ENCODE peak calls at places on chromosome 15, in ten cellular contexts. Q is HCT116, O is dorsolateral prefrontal cortex, H is transverse colon, U is uterus, V is GM23338, N is neural progenitor cell, L is Peyer's patch, B is breast epithelium, P is right lobe of liver. E is an unnamed sample.

GRCh38 chr15:81080946-81081345 is 53.1 kb upstream of the CFAP161 start:
- DNase-seq in Q (no peak), O (no peak), H (no peak), U (no peak), V (no peak), N (no peak), L (no peak), B (no peak), P (no peak), E (no peak)

GRCh38 chr15:84976746-84977345 is 4.8 kb upstream of the PDE8A start:
- DNase-seq in Q (no peak), O (no peak), H (no peak), U (no peak), V (no peak), N (no peak), L (no peak), B (no peak), P (no peak), E (no peak)

GRCh38 chr15:92091155-92091734 is 237.7 kb downstream of the SLCO3A1 start:
- DNase-seq in Q (peak; percentile 15), O (peak; percentile 68), H (peak; percentile 57), U (no peak), V (peak; percentile 94), N (peak; percentile 80), L (peak; percentile 71), B (no peak), P (peak; percentile 67), E (peak; percentile 40)

GRCh38 chr15:60652245-60652644 is 173.3 kb upstream of the ICE2 start:
- DNase-seq in Q (no peak), O (no peak), H (no peak), U (no peak), V (no peak), N (no peak), L (no peak), B (no peak), P (no peak), E (no peak)

GRCh38 chr15:82698711-82699345 is 10.8 kb downstream of the AP3B2 start:
- DNase-seq in Q (no peak), O (no peak), H (no peak), U (no peak), V (no peak), N (no peak), L (no peak), B (no peak), P (no peak), E (no peak)

GRCh38 chr15:31483053-31483923 is 156.7 kb downstream of the KLF13 start:
- DNase-seq in Q (no peak), O (peak; percentile 26), H (no peak), U (peak; percentile 11), V (peak; percentile 73), N (no peak), L (no peak), B (no peak), P (peak; percentile 31), E (no peak)

GRCh38 chr15:56608140-56608778 is 125.0 kb downstream of the ZNF280D start:
- DNase-seq in Q (no peak), O (no peak), H (no peak), U (no peak), V (no peak), N (no peak), L (no peak), B (no peak), P (no peak), E (no peak)

GRCh38 chr15:48582472-48583235 is 62.9 kb downstream of the FBN1 start:
- DNase-seq in Q (no peak), O (peak; percentile 33), H (no peak), U (no peak), V (no peak), N (no peak), L (no peak), B (no peak), P (no peak), E (no peak)

GRCh38 chr15:65028338-65028737 is 1.1 kb downstream of the MTFMT start:
- DNase-seq in Q (no peak), O (no peak), H (no peak), U (no peak), V (no peak), N (no peak), L (no peak), B (no peak), P (no peak), E (no peak)

GRCh38 chr15:65026756-65027155 is 2.7 kb downstream of the MTFMT start:
- DNase-seq in Q (no peak), O (no peak), H (no peak), U (no peak), V (no peak), N (no peak), L (no peak), B (no peak), P (no peak), E (no peak)

GRCh38 chr15:65027593-65027992 is 1.8 kb downstream of the MTFMT start:
- DNase-seq in Q (no peak), O (no peak), H (no peak), U (no peak), V (no peak), N (no peak), L (no peak), B (no peak), P (no peak), E (no peak)

GRCh38 chr15:65029736-65030208 is 333 bp upstream of the MTFMT start:
- DNase-seq in Q (no peak), O (no peak), H (no peak), U (no peak), V (no peak), N (no peak), L (no peak), B (no peak), P (no peak), E (no peak)

GRCh38 chr15:65028921-65029735 is at the start of gene MTFMT:
- DNase-seq in Q (peak; percentile 53), O (peak; percentile 90), H (peak; percentile 95), U (peak; percentile 91), V (peak; percentile 92), N (peak; percentile 93), L (peak; percentile 96), B (peak; percentile 80), P (peak; percentile 95), E (peak; percentile 85)
- H3K27ac ChIP-seq in Q (peak within 1 kb of the TSS; percentile 72), O (peak within 1 kb of the TSS; percentile 49), H (peak within 1 kb of the TSS; percentile 91), U (peak within 1 kb of the TSS; percentile 81), V (no peak within 1 kb of the TSS), N (no peak within 1 kb of the TSS), L (peak within 1 kb of the TSS; percentile 54), B (peak within 1 kb of the TSS; percentile 74), P (peak within 1 kb of the TSS; percentile 54), E (no peak within 1 kb of the TSS)

DNA sequence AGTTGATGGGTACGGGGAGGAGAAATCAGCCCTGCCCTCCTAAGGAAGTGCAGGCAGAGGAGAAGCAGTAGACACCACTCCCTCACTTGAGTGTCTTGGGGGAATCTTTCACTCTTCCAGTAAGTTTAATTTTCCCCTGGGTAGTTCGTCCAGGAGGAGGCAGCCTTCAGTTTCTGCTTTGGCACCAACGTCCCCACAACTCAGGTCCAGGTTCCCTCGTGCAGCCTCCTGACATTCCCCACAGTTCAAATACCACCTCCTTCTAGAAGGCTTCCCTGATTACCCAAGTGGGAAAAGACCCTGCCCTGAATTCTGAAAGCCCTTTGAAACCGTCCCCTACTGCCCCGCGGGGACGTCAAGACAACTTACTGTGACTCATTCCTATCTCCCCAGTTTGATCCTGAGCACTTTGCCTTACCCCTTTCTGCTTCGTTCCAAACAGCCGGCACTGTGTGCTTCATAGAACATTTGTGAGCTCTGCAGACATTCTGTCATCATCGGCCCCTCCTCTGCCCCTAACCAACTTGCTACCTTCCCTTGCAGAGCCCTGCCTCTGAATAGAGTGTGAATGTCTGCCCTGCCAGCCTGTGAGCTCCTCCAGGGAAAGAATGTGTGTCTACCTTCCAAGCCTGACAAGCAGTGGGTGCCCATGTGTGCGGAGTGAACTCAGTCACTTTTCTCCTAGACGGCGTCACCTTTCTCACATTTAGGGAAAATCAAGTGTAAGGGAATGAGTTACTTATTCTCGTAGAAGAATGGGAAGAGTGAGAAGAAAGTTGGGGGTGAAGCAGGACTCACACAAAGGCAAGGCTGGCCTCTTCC is 14.5 kb upstream of the SRP14 start:
- DNase-seq in Q (no peak), O (no peak), H (no peak), U (no peak), V (peak; percentile 53), N (no peak), L (no peak), B (no peak), P (no peak), E (no peak)
- TF ChIP-seq CTCF in Q (peak; percentile 34), O (no peak), H (no peak), U (no peak), V (peak; percentile 68), N (peak; percentile 19), L (no peak), B (no peak), P (no peak), E (no peak)

DNA sequence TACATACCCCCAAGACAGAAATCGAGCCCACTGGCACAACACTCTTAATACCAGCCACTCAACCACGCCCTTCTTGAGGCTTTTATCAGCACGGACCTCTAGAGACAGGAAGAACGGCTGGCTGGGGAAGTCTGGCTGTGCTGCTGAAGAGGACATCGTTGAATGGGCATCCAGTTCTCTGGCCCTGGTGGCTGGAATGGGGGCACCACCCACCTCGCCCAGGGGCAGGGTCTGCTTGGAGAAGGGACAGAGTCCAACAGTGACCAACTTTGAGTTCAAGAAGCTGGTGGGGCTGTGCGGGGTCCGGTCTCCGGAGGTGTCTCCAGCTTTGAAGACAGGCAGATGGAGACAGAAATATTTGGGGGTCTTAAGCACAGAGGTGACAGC is 77.5 kb downstream of the ATP10A start:
- DNase-seq in Q (no peak), O (no peak), H (no peak), U (no peak), V (no peak), N (no peak), L (no peak), B (no peak), P (no peak), E (no peak)
- H3K4me3 ChIP-seq in Q (no peak overlapping the region), O (no peak overlapping the region), H (no peak overlapping the region), U (no peak overlapping the region), V (no peak overlapping the region), N (no peak overlapping the region), L (no peak overlapping the region), B (no peak overlapping the region), P (no peak overlapping the region), E (no peak overlapping the region)

GRCh38 chr15:98226149-98226548 is 265.6 kb downstream of the ARRDC4 start:
- DNase-seq in Q (no peak), O (no peak), H (no peak), U (no peak), V (no peak), N (no peak), L (no peak), B (no peak), P (no peak), E (no peak)

GRCh38 chr15:98221577-98221976 is 261.1 kb downstream of the ARRDC4 start:
- DNase-seq in Q (no peak), O (no peak), H (no peak), U (no peak), V (no peak), N (no peak), L (no peak), B (no peak), P (no peak), E (no peak)

GRCh38 chr15:98231696-98232440 is 271.4 kb downstream of the ARRDC4 start:
- DNase-seq in Q (no peak), O (no peak), H (no peak), U (no peak), V (no peak), N (no peak), L (no peak), B (no peak), P (no peak), E (no peak)

GRCh38 chr15:98221144-98221543 is 260.6 kb downstream of the ARRDC4 start:
- DNase-seq in Q (no peak), O (no peak), H (no peak), U (no peak), V (no peak), N (no peak), L (no peak), B (no peak), P (no peak), E (no peak)

DNA sequence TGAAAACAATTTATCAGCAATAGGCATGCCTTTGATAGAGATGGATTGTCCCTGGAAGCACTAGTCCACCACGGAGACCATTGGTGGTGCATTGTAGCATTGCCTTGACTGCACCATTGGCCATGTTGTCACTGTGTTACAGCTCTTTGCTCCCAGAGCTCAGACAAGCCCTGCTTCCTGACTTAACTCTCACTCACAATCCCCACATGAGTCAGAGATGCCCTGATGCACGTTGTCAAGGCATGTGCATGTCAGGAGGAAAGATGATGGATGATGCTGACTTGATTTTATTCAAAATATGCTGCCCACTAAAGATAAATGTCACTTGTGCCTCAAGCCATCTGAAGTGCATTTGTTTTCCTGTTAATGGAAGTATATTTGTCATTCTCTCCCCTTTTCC is 266.1 kb downstream of the ARRDC4 start:
- DNase-seq in Q (no peak), O (no peak), H (no peak), U (no peak), V (no peak), N (no peak), L (no peak), B (no peak), P (no peak), E (no peak)
- H3K27ac ChIP-seq in Q (no peak overlapping the region), O (no peak overlapping the region), H (no peak overlapping the region), U (no peak overlapping the region), V (no peak overlapping the region), N (no peak overlapping the region), L (no peak overlapping the region), B (no peak overlapping the region), P (no peak overlapping the region), E (no peak overlapping the region)

E was measured in adrenal gland.